ENCODE peak calls at places on chromosomes 6 and 20, in eight cellular contexts. P is T-helper 1 cell; T is hepatocyte; F is BJ; U is substantia nigra; R is effector CD4-positive, alpha-beta T cell; S is NCI-H748 treated with DMSO at 0.1 percent for 48 hours; M is stimulated activated CD8-positive, alpha-beta memory T cell treated with anti-CD3 and anti-CD28 coated beads, Interleukin-7, amount 100 ng/mL, for 1 hour. A is an unnamed sample.

GRCh38 chr6:81890846-81891245 is 138.4 kb upstream of the TENT5A start:
- DNase-seq in P (no peak), T (no peak), F (peak; percentile 79), U (no peak), R (no peak), S (no peak), M (no peak), A (peak; percentile 53)

GRCh38 chr6:80022803-80023202 is 18.4 kb downstream of the TTK start:
- DNase-seq in P (no peak), T (no peak), F (no peak), U (no peak), R (no peak), S (no peak), M (no peak), A (peak; percentile 86)

GRCh38 chr6:104182811-104183210 is 676.9 kb downstream of the HACE1 start:
- DNase-seq in P (no peak), T (peak; percentile 9), F (no peak), U (no peak), R (no peak), S (no peak), M (no peak), A (no peak)

GRCh38 chr20:43691928-43692524 is 25.1 kb downstream of the MYBL2 start:
- DNase-seq in P (no peak), T (peak; percentile 71), F (no peak), U (peak; percentile 13), R (peak; percentile 29), S (no peak), M (no peak), A (peak; percentile 18)

GRCh38 chr20:63086421-63087235 is 79.9 kb upstream of the BHLHE23 start:
- DNase-seq in P (peak; percentile 6), T (no peak), F (no peak), U (no peak), R (no peak), S (no peak), M (no peak), A (no peak)

GRCh38 chr6:154343473-154344308 is 12.9 kb downstream of the IPCEF1 start:
- DNase-seq in P (no peak), T (peak; percentile 46), F (no peak), U (no peak), R (no peak), S (peak; percentile 91), M (no peak), A (peak; percentile 16)

GRCh38 chr20:3203315-3204123 is 963 bp downstream of the DDRGK1 start:
- DNase-seq in P (no peak), T (peak; percentile 41), F (no peak), U (no peak), R (no peak), S (peak; percentile 61), M (no peak), A (no peak)

GRCh38 chr20:48703511-48704219 is 124.1 kb downstream of the PREX1 start:
- DNase-seq in P (no peak), T (no peak), F (no peak), U (no peak), R (no peak), S (no peak), M (no peak), A (no peak)